ENCODE peak calls at places on chromosomes 4 and X, in eight cellular contexts. F is hepatocyte, Y is fibroblast of pulmonary artery, Z is A549, N is AG10803, C is natural killer cell, T is K562, P is RWPE1. H is an unnamed sample.

GRCh38 chr4:2510351-2511259 is 25.8 kb upstream of the FAM193A start:
- DNase-seq in N (no peak), F (no peak), C (no peak), P (no peak), Y (no peak), T (peak; percentile 8), Z (no peak), H (no peak)

GRCh38 chr4:151316645-151317044 is 8.8 kb downstream of the SH3D19 start:
- DNase-seq in C (no peak), F (no peak), Z (no peak), T (no peak), Y (no peak), P (no peak), N (no peak), H (no peak)

GRCh38 chr4:131309628-131310027 is 1839.5 kb upstream of the PCDH10 start:
- DNase-seq in P (no peak), N (no peak), T (no peak), Z (no peak), F (no peak), Y (no peak), C (no peak), H (no peak)

GRCh38 chr4:100828986-100829685 is 311.3 kb upstream of the EMCN start:
- DNase-seq in C (no peak), Y (peak; percentile 46), P (no peak), N (peak; percentile 36), Z (no peak), F (no peak), T (no peak), H (peak; percentile 13)

GRCh38 chrX:48493890-48494364 is 14.9 kb upstream of the PORCN start:
- DNase-seq in P (no peak), N (no peak), Z (no peak), Y (peak; percentile 51), C (no peak), T (peak; percentile 41), F (peak; percentile 52), H (no peak)

GRCh38 chr4:30962949-30963348 is 242.8 kb downstream of the PCDH7 start:
- DNase-seq in Z (no peak), Y (peak; percentile 81), C (no peak), P (peak; percentile 20), T (no peak), N (no peak), F (peak; percentile 22), H (no peak)

GRCh38 chr4:176758731-176759130 is 34.0 kb downstream of the VEGFC start:
- DNase-seq in T (no peak), Y (no peak), Z (no peak), C (no peak), F (no peak), P (no peak), N (no peak), H (no peak)

GRCh38 chrX:45011131-45011530 is 138.1 kb downstream of the KDM6A start:
- DNase-seq in N (peak; percentile 38), C (no peak), F (no peak), P (peak; percentile 38), T (no peak), Y (peak; percentile 30), Z (peak; percentile 25), H (no peak)

GRCh38 chr4:87896020-87896621 is 63.4 kb downstream of the MEPE start:
- DNase-seq in C (no peak), N (peak; percentile 77), T (no peak), Z (peak; percentile 14), Y (peak; percentile 87), P (peak; percentile 94), F (no peak), H (peak; percentile 91)

GRCh38 chrX:108186811-108187210 is 95.2 kb downstream of the ATG4A start:
- DNase-seq in Z (peak; percentile 19), P (peak; percentile 76), C (no peak), N (peak; percentile 40), F (peak; percentile 16), T (no peak), Y (peak; percentile 69), H (peak; percentile 58)

GRCh38 chrX:135509885-135510284 is 10.6 kb upstream of the INTS6L start:
- DNase-seq in P (no peak), Y (no peak), Z (no peak), F (no peak), C (no peak), T (no peak), N (no peak), H (no peak)

GRCh38 chr4:156169011-156169410 is 215.3 kb upstream of the CTSO start:
- DNase-seq in Z (no peak), C (no peak), Y (peak; percentile 89), F (peak; percentile 72), P (peak; percentile 14), T (no peak), N (peak; percentile 85), H (no peak)

GRCh38 chrX:103565752-103566151 is 19.6 kb upstream of the TCEAL4 start:
- DNase-seq in Z (no peak), N (peak; percentile 60), C (no peak), T (no peak), F (peak; percentile 61), P (no peak), Y (peak; percentile 74), H (no peak)

GRCh38 chrX:46551494-46552128 is 6.4 kb upstream of the ZNF674 start:
- DNase-seq in Z (no peak), N (no peak), Y (peak; percentile 82), C (no peak), T (no peak), F (peak; percentile 25), P (no peak), H (no peak)

GRCh38 chr4:10622728-10623127 is 61.8 kb downstream of the CLNK start:
- DNase-seq in C (no peak), Z (no peak), T (no peak), N (no peak), Y (peak; percentile 39), P (no peak), F (no peak), H (no peak)

GRCh38 chr4:182809417-182810102 is 107.6 kb downstream of the DCTD start:
- DNase-seq in T (no peak), P (peak; percentile 27), N (peak; percentile 6), Z (no peak), F (peak; percentile 42), Y (peak; percentile 11), C (no peak), H (no peak)

DNA sequence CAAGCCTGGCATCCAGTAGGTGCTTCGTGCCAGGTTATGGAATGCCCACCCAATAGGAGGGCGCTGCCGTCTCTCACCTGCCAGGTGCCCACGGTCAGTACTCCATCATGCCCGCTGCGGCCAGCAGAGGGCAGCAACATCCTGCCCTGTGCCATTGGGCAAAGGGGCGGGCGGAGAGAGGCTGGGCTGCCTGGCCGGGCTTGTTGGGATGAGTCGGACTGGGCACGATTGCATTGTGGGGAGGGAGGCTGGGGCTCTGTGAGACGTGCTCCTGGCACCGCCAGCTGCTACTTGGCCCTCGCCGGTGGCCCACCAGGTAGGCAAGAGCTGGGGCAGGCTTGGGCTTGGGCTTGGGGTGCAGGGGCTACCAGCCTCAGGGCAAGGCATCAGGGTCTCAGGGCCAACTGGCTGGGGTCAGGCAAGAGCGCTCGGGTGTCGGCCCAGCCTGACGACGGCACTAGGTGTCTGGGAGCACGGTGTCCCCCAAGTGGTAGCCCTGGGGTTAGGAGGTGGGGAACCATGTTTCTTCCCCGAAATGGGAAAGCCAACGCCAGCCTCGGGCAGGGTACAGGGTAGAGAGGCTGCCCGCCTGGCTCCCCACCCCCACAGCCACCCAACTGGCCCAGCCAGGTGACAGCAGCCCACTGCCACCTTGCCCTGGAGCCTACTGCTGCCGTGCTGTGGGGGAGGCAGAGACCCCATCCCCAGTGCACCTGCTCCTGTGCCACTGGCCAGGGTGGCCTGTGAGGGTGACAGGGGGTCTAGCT is at the start of gene PLXNB3:
- DNase-seq in P (peak; percentile 76), T (peak; percentile 58), N (peak; percentile 72), Y (peak; percentile 65), F (peak; percentile 83), Z (peak; percentile 77), C (peak; percentile 67), H (no peak)
- TF ChIP-seq CTCF in P (peak; percentile 81), T (peak; percentile 70), N (peak; percentile 70), Y (peak; percentile 66), F (peak; percentile 63), Z (peak; percentile 77), C (peak; percentile 64), H (peak; percentile 73)

GRCh38 chrX:41137589-41137988 is 52.3 kb downstream of the USP9X start:
- DNase-seq in Y (peak; percentile 17), Z (no peak), C (no peak), F (no peak), N (no peak), T (no peak), P (no peak), H (no peak)
- TF ChIP-seq CTCF in Y (peak; percentile 35), Z (peak; percentile 38), C (peak; percentile 47), F (peak; percentile 48), N (peak; percentile 46), T (peak; percentile 28), P (peak; percentile 30), H (no peak)

GRCh38 chr4:53505947-53506346 is 85.3 kb downstream of the LNX1 start:
- DNase-seq in T (no peak), Z (no peak), F (no peak), C (no peak), P (no peak), Y (peak; percentile 47), N (no peak), H (no peak)
- TF ChIP-seq CTCF in T (peak; percentile 22), Z (no peak), F (no peak), C (no peak), P (no peak), Y (peak; percentile 38), N (peak; percentile 26), H (peak; percentile 46)

GRCh38 chr4:167424338-167425256 is 190.3 kb upstream of the SPOCK3 start:
- DNase-seq in Y (no peak), Z (no peak), F (no peak), P (no peak), T (no peak), N (no peak), C (no peak), H (no peak)

GRCh38 chr4:167415461-167415860 is 181.2 kb upstream of the SPOCK3 start:
- DNase-seq in P (no peak), N (no peak), F (no peak), Z (no peak), T (no peak), Y (no peak), C (no peak), H (no peak)

DNA sequence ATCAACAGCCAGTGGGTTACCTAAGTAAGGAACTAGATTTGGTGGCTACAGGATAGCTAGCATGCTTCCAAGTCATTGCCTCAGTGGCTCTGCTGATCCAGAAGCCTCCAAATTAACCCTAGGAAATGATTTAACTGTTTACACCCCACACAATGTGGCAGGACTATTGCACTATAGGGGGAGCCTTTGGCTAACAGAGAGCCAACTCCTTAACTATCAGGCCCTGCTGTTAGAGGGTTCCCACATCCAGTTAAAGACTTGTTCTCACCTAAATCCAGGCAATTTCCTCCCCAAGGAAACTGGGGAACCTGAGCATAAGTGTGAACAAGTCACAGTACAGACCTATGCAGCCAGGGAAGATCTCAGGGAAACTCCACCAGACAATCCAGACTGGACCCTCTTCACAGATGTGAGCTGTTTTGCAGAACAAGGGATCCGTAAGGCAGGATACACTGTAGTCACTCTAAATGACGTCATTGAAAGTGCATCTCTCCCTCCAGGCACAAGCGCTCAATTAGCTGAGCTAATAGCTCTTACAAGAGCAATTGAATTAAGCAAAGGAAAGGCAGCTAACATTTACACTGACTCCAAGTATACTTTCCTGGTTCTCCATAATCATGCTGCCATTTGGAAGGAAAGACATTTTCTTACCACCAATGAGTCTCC is 185.3 kb upstream of the SPOCK3 start:
- DNase-seq in N (no peak), C (no peak), Y (no peak), Z (no peak), F (no peak), T (no peak), P (no peak), H (no peak)
- TF ChIP-seq CTCF in N (no peak), C (no peak), Y (no peak), Z (no peak), F (no peak), T (no peak), P (no peak), H (no peak)

H was measured in epithelial cell of proximal tubule.